ENCODE peak calls at places on chromosomes 11 and 22, in six cellular contexts. D is IMR-90, M is NB4, U is heart left ventricle, J is fibroblast of pulmonary artery, P is dorsolateral prefrontal cortex. X is an unnamed sample.

GRCh38 chr11:70790671-70791300 is 392.5 kb downstream of the CTTN start:
- DNase-seq in P (no peak), M (no peak), U (no peak), J (no peak), D (no peak), X (no peak)

GRCh38 chr11:126645206-126645605 is 289.7 kb downstream of the ST3GAL4 start:
- DNase-seq in P (no peak), D (no peak), M (no peak), J (no peak), U (no peak), X (no peak)

GRCh38 chr11:63720611-63721010 is 39.3 kb downstream of the RTN3 start:
- DNase-seq in U (no peak), M (no peak), P (no peak), J (no peak), D (no peak), X (no peak)

GRCh38 chr11:31199403-31199802 is 170.1 kb downstream of the DCDC1 start:
- DNase-seq in P (no peak), M (no peak), D (no peak), J (no peak), U (no peak), X (no peak)

GRCh38 chr11:16759857-16760256 is 21.4 kb downstream of the C11orf58 start:
- DNase-seq in J (peak), M (no peak), U (no peak), P (no peak), D (peak), X (peak)

GRCh38 chr11:109939176-109939810 is 153.9 kb upstream of the ZC3H12C start:
- DNase-seq in P (no peak), M (peak), J (peak), U (peak), D (peak), X (peak)

GRCh38 chr11:116473236-116473769 is 299.5 kb downstream of the BUD13 start:
- DNase-seq in D (no peak), U (no peak), J (no peak), M (no peak), P (no peak), X (no peak)

GRCh38 chr11:60566773-60567172 is 51.6 kb downstream of the MS4A13 start:
- DNase-seq in U (no peak), D (no peak), P (no peak), M (peak), J (no peak), X (no peak)

GRCh38 chr11:117980280-117980679 is 5.9 kb upstream of the IL10RA start:
- DNase-seq in P (no peak), U (no peak), D (no peak), M (no peak), J (no peak), X (no peak)

GRCh38 chr22:40123387-40123786 is 54.3 kb upstream of the TNRC6B start:
- DNase-seq in U (peak), D (no peak), P (no peak), J (peak), M (no peak), X (peak)

GRCh38 chr11:60498853-60499252 is 6.3 kb downstream of the MS4A12 start:
- DNase-seq in D (no peak), J (no peak), U (no peak), P (no peak), M (no peak), X (peak)

GRCh38 chr11:128929468-128929867 is 13.2 kb downstream of the TP53AIP1 start:
- DNase-seq in U (no peak), D (peak), P (no peak), M (no peak), J (no peak), X (no peak)

GRCh38 chr11:86360775-86361395 is 13.8 kb upstream of the CCDC81 start:
- DNase-seq in P (no peak), U (no peak), D (peak), M (no peak), J (peak), X (peak)

GRCh38 chr22:38038890-38039812 is 18.1 kb upstream of the PICK1 start:
- DNase-seq in P (no peak), D (no peak), J (no peak), U (peak), M (no peak), X (no peak)

GRCh38 chr22:39091136-39092081 is 5.6 kb upstream of the APOBEC3H start:
- DNase-seq in M (no peak), P (no peak), U (no peak), J (no peak), D (no peak), X (no peak)

GRCh38 chr11:35011389-35011788 is 95.0 kb downstream of the PDHX start:
- DNase-seq in P (no peak), J (peak), D (peak), M (no peak), U (no peak), X (no peak)

GRCh38 chr11:72738199-72739141 is 13.7 kb downstream of the ARAP1 start:
- DNase-seq in P (no peak), D (peak), U (peak), J (no peak), M (peak), X (peak)

DNA sequence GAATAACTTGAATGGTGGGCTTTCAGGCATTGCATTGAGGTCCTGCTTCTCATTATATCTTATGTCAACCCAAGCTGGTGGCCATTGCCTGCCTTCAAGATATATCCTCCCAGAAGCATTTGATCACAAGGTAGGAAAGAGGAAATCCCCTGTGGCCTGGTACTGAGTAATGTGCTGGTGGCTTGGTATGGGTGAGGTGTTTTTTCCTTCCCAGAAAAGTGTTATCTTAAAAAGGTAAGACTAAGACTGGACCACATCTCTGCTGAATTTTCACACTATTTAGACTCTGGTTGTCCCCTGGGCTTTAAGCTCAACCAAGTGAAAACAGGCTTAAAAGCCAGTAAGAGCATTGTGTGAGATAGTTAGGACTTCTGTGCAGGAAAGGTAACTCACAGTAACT is 3.7 kb downstream of the INSC start:
- DNase-seq in D (no peak), U (no peak), M (no peak), P (no peak), J (no peak), X (no peak)
- H3K4me3 ChIP-seq in D (no peak), U (no peak), M (no peak), P (no peak), J (no peak), X (no peak)

DNA sequence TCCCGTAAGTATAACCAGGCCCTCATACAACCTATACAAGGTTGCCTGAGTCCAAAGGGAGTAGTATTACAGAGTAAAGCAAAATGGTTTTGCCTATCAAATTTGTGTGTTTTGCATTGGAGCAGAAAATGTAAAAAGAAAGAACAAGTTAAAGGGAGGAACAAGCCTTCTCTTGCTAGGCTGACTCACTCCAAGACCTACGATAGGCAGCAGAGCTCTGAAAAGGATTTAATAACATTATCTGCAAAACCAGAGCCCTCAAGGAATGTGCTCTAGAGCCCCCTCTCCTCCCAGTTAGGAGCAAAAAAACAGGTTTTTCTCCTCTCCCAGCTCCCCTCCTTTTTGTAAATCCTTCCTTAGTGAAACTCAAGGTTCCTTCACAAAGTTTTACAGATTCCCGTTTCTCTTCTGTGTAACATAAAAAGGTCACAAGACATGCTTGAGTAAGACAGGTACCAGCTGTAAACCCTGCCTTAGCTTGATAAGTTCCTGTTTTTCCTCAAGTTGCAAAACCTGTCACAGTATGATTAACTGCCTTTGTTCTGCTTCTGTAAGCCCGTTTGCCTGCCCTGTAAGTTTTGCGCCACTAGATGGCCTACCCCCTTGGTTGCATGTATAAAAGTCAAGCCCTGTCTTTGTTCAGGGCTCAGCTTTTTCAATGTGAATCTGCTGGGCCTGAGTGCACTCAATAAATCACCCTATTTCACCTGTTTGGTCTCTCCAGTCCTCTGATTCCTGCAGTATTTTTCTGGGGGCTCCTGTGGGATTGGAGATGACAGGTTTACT is 498.2 kb downstream of the KCNA4 start:
- DNase-seq in J (peak), U (no peak), P (no peak), M (peak), D (no peak), X (peak)
- TF ChIP-seq CTCF in J (peak), U (no peak), P (no peak), M (peak), D (peak), X (peak)

DNA sequence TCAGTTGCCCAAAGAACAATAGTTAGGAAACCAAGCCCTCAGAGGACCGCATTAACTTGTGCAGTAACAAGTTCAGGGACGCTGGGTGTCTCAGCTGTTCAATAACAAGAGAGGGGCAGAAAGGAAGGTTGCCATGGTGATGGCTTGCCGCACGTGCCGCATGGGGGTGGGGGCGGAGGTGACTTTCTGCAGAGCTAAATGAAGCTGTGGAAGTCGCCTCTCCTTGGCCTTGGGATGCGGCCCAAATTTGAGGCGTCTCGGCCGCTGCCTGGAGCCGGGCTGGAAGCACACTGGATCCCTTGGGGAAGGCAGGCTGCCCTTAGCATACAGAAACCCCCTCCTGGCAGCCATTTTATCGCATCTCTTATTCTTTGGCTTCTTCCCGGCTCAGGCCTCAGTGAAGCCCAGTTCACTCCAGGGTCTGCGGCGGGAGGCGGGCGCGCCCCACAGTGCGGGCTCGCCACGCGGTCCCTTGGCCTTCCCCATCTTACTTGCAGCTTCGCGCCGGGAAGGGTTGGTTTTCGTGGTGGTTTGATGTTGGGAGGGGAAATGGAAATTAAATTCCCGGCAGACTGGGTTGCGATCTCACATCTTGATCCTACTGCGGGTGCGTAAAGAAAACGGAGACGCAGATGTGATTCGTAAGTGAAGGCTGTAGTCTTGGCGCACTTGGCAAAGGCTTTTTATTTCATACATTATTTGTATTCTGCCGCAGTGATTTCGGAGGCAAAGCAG is 94.3 kb downstream of the SLC17A6 start:
- DNase-seq in U (peak), P (peak), D (peak), M (no peak), J (peak), X (peak)
- H3K4me3 ChIP-seq in U (peak), P (peak), D (peak), M (no peak), J (peak), X (peak)

DNA sequence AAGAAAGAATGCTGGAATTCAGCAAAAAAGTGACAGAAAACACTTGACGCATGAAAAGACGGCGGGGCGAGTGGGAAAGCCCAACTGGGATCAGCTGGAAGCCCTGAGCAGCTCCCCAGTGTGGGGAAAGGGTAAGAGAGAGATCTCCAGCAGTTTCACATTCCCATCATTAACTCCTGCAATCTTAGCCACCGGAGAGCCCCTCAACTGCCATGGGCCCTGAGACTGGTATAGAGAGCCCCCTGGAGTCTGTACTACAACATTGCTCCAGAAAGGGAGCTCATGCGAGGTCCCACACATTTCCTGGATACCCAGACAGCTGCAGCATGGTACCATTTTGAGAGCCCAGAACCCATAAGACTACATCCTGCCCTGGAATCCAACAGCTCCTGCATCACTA is 31.1 kb downstream of the MRGPRX4 start:
- DNase-seq in U (no peak), J (peak), M (peak), D (peak), P (no peak), X (peak)
- TF ChIP-seq CTCF in U (no peak), J (peak), M (peak), D (peak), P (no peak), X (peak)

GRCh38 chr22:20183101-20183500 is 32.2 kb upstream of the CCDC188 start:
- DNase-seq in P (no peak), J (no peak), D (no peak), U (no peak), M (no peak), X (no peak)
- H3K4me3 ChIP-seq in P (no peak), J (no peak), D (no peak), U (no peak), M (no peak), X (no peak)

DNA sequence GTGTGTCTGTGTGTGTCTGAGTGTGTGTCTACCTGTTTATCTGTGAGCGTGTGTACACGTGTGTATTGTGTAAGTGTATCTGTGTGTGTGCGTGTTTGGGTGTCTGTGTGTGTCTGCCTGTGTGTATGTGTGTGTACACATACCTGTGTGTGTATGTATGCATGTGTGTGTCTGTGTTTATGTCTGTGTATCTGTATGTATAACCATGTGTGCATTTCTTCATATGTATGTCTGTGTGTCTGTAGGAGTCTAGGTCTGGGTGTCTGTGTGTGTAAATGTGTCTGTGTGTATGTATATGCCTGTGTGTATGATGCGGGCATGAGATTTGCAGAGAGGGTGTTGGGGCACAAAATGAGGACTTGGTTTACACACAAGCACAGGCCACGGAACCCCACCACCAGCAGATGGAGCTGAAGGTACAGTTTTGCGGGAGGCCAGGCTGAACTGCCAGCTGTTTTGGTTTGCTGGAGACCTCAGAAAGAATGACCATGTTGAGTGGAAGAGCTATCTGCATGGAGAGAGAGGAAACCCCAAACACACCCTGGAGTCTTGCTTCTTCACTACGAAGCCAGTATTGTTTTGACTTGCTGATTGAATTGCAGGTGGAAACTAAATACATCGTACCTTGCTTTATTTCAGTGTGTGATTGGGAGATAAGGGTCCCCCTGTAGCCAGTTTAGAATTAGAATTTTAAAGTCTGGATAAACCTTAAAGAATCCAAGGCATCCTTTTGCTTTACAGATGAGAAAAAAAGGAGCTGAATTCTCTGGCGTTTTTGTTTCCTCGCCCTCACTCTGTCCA is 497.2 kb downstream of the NTM start:
- DNase-seq in P (peak), D (peak), M (peak), J (peak), U (peak), X (peak)
- TF ChIP-seq CTCF in P (peak), D (peak), M (peak), J (peak), U (peak), X (peak)

DNA sequence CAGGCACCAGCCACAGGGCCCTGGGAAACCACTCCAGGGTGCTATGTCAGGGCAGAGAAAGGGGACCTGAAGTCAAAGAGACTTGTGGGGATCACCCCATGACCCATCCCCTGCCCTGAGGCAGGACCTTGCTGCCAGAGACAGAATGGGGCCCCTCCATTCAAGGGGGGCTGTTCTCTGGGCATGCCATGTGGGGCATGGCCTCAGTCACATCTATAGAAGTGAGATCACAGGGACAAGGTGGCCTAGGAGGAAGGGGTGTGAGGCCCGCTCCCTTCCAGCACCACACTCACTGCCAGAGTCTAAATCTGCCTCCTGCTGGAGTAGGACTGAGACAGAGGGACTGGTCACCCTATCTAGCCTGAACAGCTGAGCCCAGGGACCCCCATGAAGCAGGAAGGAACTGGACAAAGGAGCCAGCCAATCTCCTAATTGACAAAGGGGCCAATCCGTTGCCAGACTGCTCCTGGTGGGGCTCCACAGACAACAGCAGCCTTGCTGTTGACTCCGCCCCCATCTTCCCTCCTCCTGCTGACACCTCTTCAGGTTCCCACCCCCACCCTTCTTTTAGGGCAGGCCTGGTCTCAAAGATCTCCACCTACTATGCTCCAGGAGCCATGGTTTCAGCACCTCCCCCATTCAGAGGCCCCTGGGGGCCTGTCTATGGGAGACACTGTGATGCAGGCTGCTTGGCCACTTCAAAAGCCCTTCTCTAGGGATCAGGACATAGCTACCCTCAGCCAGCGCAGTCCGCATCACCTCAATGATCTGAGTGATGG is 26.0 kb downstream of the NEAT1 start:
- DNase-seq in U (no peak), J (peak), M (no peak), P (no peak), D (peak), X (peak)
- H3K4me3 ChIP-seq in U (no peak), J (no peak), M (no peak), P (no peak), D (no peak), X (no peak)

GRCh38 chr11:21475276-21475675 is 717.6 kb upstream of the ANO5 start:
- DNase-seq in J (no peak), D (no peak), P (no peak), M (peak), U (no peak), X (no peak)
- TF ChIP-seq CTCF in J (no peak), D (no peak), P (no peak), M (no peak), U (no peak), X (no peak)

GRCh38 chr11:2847511-2847910 is 38.1 kb downstream of the CDKN1C start:
- DNase-seq in U (no peak), M (no peak), J (no peak), D (no peak), P (no peak), X (no peak)
- H3K4me3 ChIP-seq in U (no peak), M (no peak), J (no peak), D (no peak), P (no peak), X (no peak)